ENCODE peak calls at places on chromosomes 12 and 14, in five cellular contexts. I is neural crest cell, Z is heart left ventricle, U is type B pancreatic cell, N is transverse colon. O is an unnamed sample.
A peak's percentile ranks its signal among the peaks of the same experiment; 100 is the strongest.

GRCh38 chr12:45775964-45776363 is 46.5 kb downstream of the ARID2 start:
- DNase-seq in U (no peak), I (no peak), Z (no peak), N (no peak), O (no peak)

GRCh38 chr12:65656904-65657351 is 167.4 kb upstream of the HMGA2 start:
- DNase-seq in I (no peak), U (no peak), N (no peak), Z (no peak), O (peak; percentile 96)

GRCh38 chr12:45612044-45612794 is 117.3 kb upstream of the ARID2 start:
- DNase-seq in Z (no peak), I (no peak), N (no peak), U (no peak), O (no peak)

GRCh38 chr12:63319936-63320633 is 169.1 kb upstream of the AVPR1A start:
- DNase-seq in U (no peak), I (no peak), N (no peak), Z (no peak), O (peak; percentile 57)

GRCh38 chr12:51836012-51836832 is 12.3 kb downstream of the FIGNL2 start:
- DNase-seq in U (no peak), N (no peak), Z (no peak), I (no peak), O (peak; percentile 33)

GRCh38 chr12:107337354-107338095 is 244.2 kb upstream of the CRY1 start:
- DNase-seq in I (no peak), N (no peak), Z (no peak), U (no peak), O (no peak)

GRCh38 chr12:44876554-44877275 is 600 bp upstream of the NELL2 start:
- DNase-seq in N (no peak), U (peak; percentile 72), I (peak; percentile 60), Z (no peak), O (no peak)

GRCh38 chr12:44500423-44500822 is 375.7 kb downstream of the NELL2 start:
- DNase-seq in I (no peak), Z (no peak), N (no peak), U (no peak), O (no peak)

GRCh38 chr12:124720687-124721500 is 142.8 kb downstream of the SCARB1 start:
- DNase-seq in N (peak; percentile 39), Z (peak; percentile 77), U (no peak), I (no peak), O (peak; percentile 56)

GRCh38 chr14:100279133-100279532 is 27.1 kb downstream of the SLC25A29 start:
- DNase-seq in I (no peak), N (no peak), U (no peak), Z (no peak), O (no peak)

GRCh38 chr14:57060276-57060956 is 208.3 kb downstream of the EXOC5 start:
- DNase-seq in U (no peak), N (no peak), I (no peak), Z (no peak), O (peak; percentile 59)

GRCh38 chr14:53113992-53114391 is 39.1 kb downstream of the DDHD1 start:
- DNase-seq in Z (no peak), N (no peak), I (no peak), U (no peak), O (no peak)

GRCh38 chr14:33484264-33484663 is 466.6 kb downstream of the EGLN3 start:
- DNase-seq in U (no peak), Z (no peak), I (no peak), N (no peak), O (no peak)

GRCh38 chr12:105750096-105750495 is 388.7 kb downstream of the NUAK1 start:
- DNase-seq in N (no peak), U (no peak), I (no peak), Z (no peak), O (no peak)

GRCh38 chr14:104458845-104459244 is 120.7 kb upstream of the C14orf180 start:
- DNase-seq in U (no peak), Z (no peak), I (no peak), N (no peak), O (no peak)

GRCh38 chr12:32217354-32218310 is 111.0 kb downstream of the BICD1 start:
- DNase-seq in U (no peak), N (peak; percentile 8), Z (no peak), I (no peak), O (peak; percentile 37)

GRCh38 chr12:47878293-47878917 is 26.4 kb downstream of the VDR start:
- DNase-seq in N (no peak), U (no peak), Z (no peak), I (no peak), O (no peak)

GRCh38 chr12:101743242-101743641 is 4.0 kb upstream of the SYCP3 start:
- DNase-seq in Z (no peak), U (no peak), I (no peak), N (no peak), O (no peak)

GRCh38 chr14:106163316-106163715 is 636.9 kb downstream of the TMEM121 start:
- DNase-seq in Z (no peak), I (no peak), U (no peak), N (no peak), O (no peak)

GRCh38 chr14:81127785-81128184 is 93.0 kb downstream of the GTF2A1 start:
- DNase-seq in I (no peak), N (no peak), Z (no peak), U (no peak), O (peak; percentile 61)

GRCh38 chr14:100246809-100247428 is 8.0 kb downstream of the YY1 start:
- DNase-seq in Z (no peak), I (no peak), U (no peak), N (no peak), O (peak; percentile 77)

GRCh38 chr14:99522934-99523660 is 41.9 kb downstream of the CCNK start:
- DNase-seq in Z (peak; percentile 53), I (no peak), U (no peak), N (peak; percentile 34), O (no peak)

GRCh38 chr12:82149045-82149444 is 209.1 kb downstream of the CCDC59 start:
- DNase-seq in I (no peak), N (no peak), Z (no peak), U (no peak), O (no peak)

GRCh38 chr12:11577658-11578260 is 71.7 kb upstream of the ETV6 start:
- DNase-seq in U (no peak), Z (no peak), I (no peak), N (no peak), O (peak; percentile 31)

GRCh38 chr14:68979722-68980552 is 835 bp upstream of the ACTN1 start:
- DNase-seq in Z (peak; percentile 56), I (peak; percentile 22), U (no peak), N (peak; percentile 61), O (peak; percentile 59)

GRCh38 chr14:100027771-100028490 is 37.3 kb upstream of the EVL start:
- DNase-seq in Z (no peak), U (no peak), N (no peak), I (no peak), O (no peak)

GRCh38 chr12:113227686-113228391 is 6.6 kb downstream of the TPCN1 start:
- DNase-seq in N (no peak), I (no peak), Z (no peak), U (no peak), O (no peak)

GRCh38 chr12:46921048-46921753 is 95.4 kb upstream of the SLC38A4 start:
- DNase-seq in I (no peak), U (no peak), Z (no peak), N (no peak), O (peak; percentile 54)

GRCh38 chr12:106110626-106111300 is 28.0 kb downstream of the NUAK1 start:
- DNase-seq in N (peak; percentile 33), U (no peak), I (no peak), Z (peak; percentile 16), O (no peak)

GRCh38 chr14:104507443-104507842 is 72.1 kb upstream of the C14orf180 start:
- DNase-seq in Z (no peak), N (no peak), I (no peak), U (peak; percentile 52), O (no peak)

GRCh38 chr12:82555699-82556098 is 131.0 kb upstream of the TMTC2 start:
- DNase-seq in U (no peak), Z (no peak), N (no peak), I (no peak), O (no peak)

GRCh38 chr14:54709444-54709843 is 142.5 kb downstream of the SAMD4A start:
- DNase-seq in N (no peak), Z (no peak), U (no peak), I (no peak), O (no peak)

GRCh38 chr12:26001530-26001929 is 43.0 kb downstream of the RASSF8 start:
- DNase-seq in N (no peak), I (no peak), Z (no peak), U (no peak), O (no peak)
- TF ChIP-seq CTCF in N (no peak), I (no peak), Z (no peak), U (no peak), O (no peak)

GRCh38 chr14:39766397-39767000 is 334.3 kb upstream of the FBXO33 start:
- DNase-seq in U (no peak), N (no peak), Z (no peak), I (no peak), O (peak; percentile 1)
- TF ChIP-seq CTCF in U (no peak), N (no peak), Z (no peak), I (no peak), O (no peak)

DNA sequence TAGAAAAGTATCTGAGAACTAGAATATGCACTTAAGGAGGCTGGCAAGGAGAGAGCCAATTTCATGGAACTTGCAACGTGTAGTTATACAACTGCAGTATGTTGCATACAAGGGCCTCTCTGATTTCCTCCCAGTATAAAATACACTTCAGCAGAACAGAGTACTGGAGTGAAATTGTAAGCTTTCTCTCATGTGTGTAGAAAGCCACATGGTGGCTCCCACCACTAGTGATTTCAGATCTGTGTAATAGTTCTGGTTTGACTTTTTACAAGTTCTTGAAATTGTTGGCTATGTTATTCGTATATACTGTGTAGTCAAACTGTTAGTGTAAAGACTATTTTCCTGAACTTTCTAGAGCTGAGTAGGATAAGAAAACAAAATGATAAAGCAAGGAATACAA is 16.4 kb upstream of the LMO3 start:
- DNase-seq in Z (no peak), U (no peak), N (no peak), I (no peak), O (no peak)
- TF ChIP-seq CTCF in Z (no peak), U (no peak), N (no peak), I (no peak), O (no peak)

DNA sequence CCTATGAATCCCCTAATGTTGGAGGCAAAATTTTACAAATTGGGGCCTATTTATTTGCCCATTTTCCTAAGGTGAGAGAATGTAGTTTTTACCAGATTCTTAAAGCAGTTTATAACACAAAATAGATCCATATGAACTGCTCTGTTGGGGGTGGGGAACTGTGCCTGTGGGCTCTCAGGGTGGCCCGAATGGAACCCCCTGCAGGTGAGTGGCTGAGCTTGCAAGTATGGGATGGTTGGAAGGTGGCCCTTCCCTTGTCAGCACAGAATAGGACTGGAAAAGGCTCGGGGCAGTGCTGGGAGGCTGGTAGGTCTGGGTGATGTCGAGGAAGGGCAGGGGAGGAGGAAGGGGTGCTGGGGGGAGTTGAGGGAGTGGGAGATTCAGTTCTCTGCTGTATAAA is 4.9 kb downstream of the VSX2 start:
- DNase-seq in N (no peak), U (no peak), I (no peak), Z (no peak), O (no peak)
- TF ChIP-seq CTCF in N (no peak), U (peak; percentile 35), I (peak; percentile 23), Z (no peak), O (no peak)

GRCh38 chr12:57775563-57776246 is 3.3 kb downstream of the EEF1AKMT3 start:
- DNase-seq in Z (no peak), I (no peak), N (no peak), U (no peak), O (no peak)
- TF ChIP-seq CTCF in Z (no peak), I (no peak), N (no peak), U (no peak), O (peak; percentile 17)

GRCh38 chr12:99810718-99811593 is 163.4 kb downstream of the GARIN6 start:
- DNase-seq in Z (no peak), N (no peak), U (no peak), I (no peak), O (peak; percentile 78)
- TF ChIP-seq CTCF in Z (no peak), N (peak; percentile 18), U (peak; percentile 67), I (peak; percentile 67), O (peak; percentile 41)